ENCODE peak calls at places on chromosome 16, in five cellular contexts. One of them, this sample, is unnamed.

GRCh38 chr16:68995011-68995504 is 110.4 kb upstream of the HAS3 start:
- DNase-seq in fibroblast of the conjunctiva: no peak
- DNase-seq in Calu3: peak
- DNase-seq in A172: peak
- DNase-seq in activated T-helper 1 cell treated with Interleukin-2 at 50 U/mL for 16 hours: no peak
- DNase-seq in this sample: peak

GRCh38 chr16:67942200-67942509 is 1.8 kb downstream of the LCAT start:
- DNase-seq in fibroblast of the conjunctiva: no peak
- DNase-seq in Calu3: peak
- DNase-seq in A172: no peak
- DNase-seq in activated T-helper 1 cell treated with Interleukin-2 at 50 U/mL for 16 hours: no peak
- DNase-seq in this sample: peak

GRCh38 chr16:57446530-57447141 is 549 bp downstream of the CIAPIN1 start:
- DNase-seq in fibroblast of the conjunctiva: peak
- DNase-seq in Calu3: peak
- DNase-seq in A172: peak
- DNase-seq in activated T-helper 1 cell treated with Interleukin-2 at 50 U/mL for 16 hours: peak
- DNase-seq in this sample: no peak

GRCh38 chr16:84920333-84920732 is 91.0 kb downstream of the ZDHHC7 start:
- DNase-seq in fibroblast of the conjunctiva: no peak
- DNase-seq in Calu3: no peak
- DNase-seq in A172: no peak
- DNase-seq in activated T-helper 1 cell treated with Interleukin-2 at 50 U/mL for 16 hours: no peak
- DNase-seq in this sample: no peak

GRCh38 chr16:87966685-87967185 is 15.5 kb downstream of the BANP start:
- DNase-seq in fibroblast of the conjunctiva: no peak
- DNase-seq in Calu3: peak
- DNase-seq in A172: no peak
- DNase-seq in activated T-helper 1 cell treated with Interleukin-2 at 50 U/mL for 16 hours: no peak
- DNase-seq in this sample: peak

GRCh38 chr16:19884611-19885455 is at the start of gene GPRC5B:
- DNase-seq in fibroblast of the conjunctiva: no peak
- DNase-seq in Calu3: peak
- DNase-seq in A172: no peak
- DNase-seq in activated T-helper 1 cell treated with Interleukin-2 at 50 U/mL for 16 hours: peak
- DNase-seq in this sample: peak

GRCh38 chr16:20865420-20866126 is 34.6 kb downstream of the DCUN1D3 start:
- DNase-seq in fibroblast of the conjunctiva: no peak
- DNase-seq in Calu3: no peak
- DNase-seq in A172: peak
- DNase-seq in activated T-helper 1 cell treated with Interleukin-2 at 50 U/mL for 16 hours: no peak
- DNase-seq in this sample: no peak

GRCh38 chr16:81679721-81680430 is 99.2 kb upstream of the PLCG2 start:
- DNase-seq in fibroblast of the conjunctiva: no peak
- DNase-seq in Calu3: no peak
- DNase-seq in A172: no peak
- DNase-seq in activated T-helper 1 cell treated with Interleukin-2 at 50 U/mL for 16 hours: no peak
- DNase-seq in this sample: no peak

GRCh38 chr16:78311831-78312230 is 212.4 kb downstream of the WWOX start:
- DNase-seq in fibroblast of the conjunctiva: no peak
- DNase-seq in Calu3: no peak
- DNase-seq in A172: no peak
- DNase-seq in activated T-helper 1 cell treated with Interleukin-2 at 50 U/mL for 16 hours: no peak
- DNase-seq in this sample: no peak

GRCh38 chr16:27481282-27481934 is 68.3 kb downstream of the GTF3C1 start:
- DNase-seq in fibroblast of the conjunctiva: no peak
- DNase-seq in Calu3: no peak
- DNase-seq in A172: no peak
- DNase-seq in activated T-helper 1 cell treated with Interleukin-2 at 50 U/mL for 16 hours: no peak
- DNase-seq in this sample: no peak

GRCh38 chr16:56914896-56915295 is 17.0 kb upstream of the HERPUD1 start:
- DNase-seq in fibroblast of the conjunctiva: no peak
- DNase-seq in Calu3: no peak
- DNase-seq in A172: no peak
- DNase-seq in activated T-helper 1 cell treated with Interleukin-2 at 50 U/mL for 16 hours: no peak
- DNase-seq in this sample: no peak

This sample was measured in HL-60.